ENCODE peak calls at places on chromosomes 1 and 21, in ten cellular contexts. B is breast epithelium; X is esophagus squamous epithelium; V is neural progenitor cell; S is CD8-positive, alpha-beta T cell; K is astrocyte; Q is ovary; A is fibroblast of lung; N is adrenal gland; F is testis. M is an unnamed sample.
A peak's percentile ranks its signal among the peaks of the same experiment; 100 is the strongest.

GRCh38 chr1:7404046-7404742 is 366.9 kb upstream of the VAMP3 start:
- DNase-seq in B (no peak), X (no peak), V (no peak), S (no peak), K (no peak), Q (peak; percentile 8), A (no peak), N (no peak), F (peak; percentile 2), M (peak; percentile 7)

GRCh38 chr1:232709339-232709738 is 79.4 kb upstream of the SIPA1L2 start:
- DNase-seq in B (no peak), X (no peak), V (no peak), S (no peak), K (peak; percentile 57), Q (no peak), A (peak; percentile 65), N (no peak), F (no peak), M (no peak)

GRCh38 chr1:1290238-1290731 is 10.0 kb downstream of the SCNN1D start:
- DNase-seq in B (no peak), X (no peak), V (peak; percentile 75), S (peak; percentile 65), K (no peak), Q (peak; percentile 33), A (peak; percentile 27), N (peak; percentile 85), F (peak; percentile 69), M (no peak)

GRCh38 chr21:35658242-35658641 is 402.1 kb downstream of the SETD4 start:
- DNase-seq in B (no peak), X (no peak), V (no peak), S (no peak), K (peak; percentile 94), Q (no peak), A (peak; percentile 95), N (no peak), F (no peak), M (no peak)

GRCh38 chr1:211534545-211535291 is 42.8 kb upstream of the RD3 start:
- DNase-seq in B (no peak), X (no peak), V (no peak), S (no peak), K (no peak), Q (no peak), A (no peak), N (no peak), F (no peak), M (no peak)

GRCh38 chr1:223482766-223483165 is 89.6 kb downstream of the CCDC185 start:
- DNase-seq in B (no peak), X (no peak), V (no peak), S (no peak), K (no peak), Q (no peak), A (no peak), N (no peak), F (no peak), M (no peak)

GRCh38 chr1:157551694-157552693 is at the start of gene FCRL5:
- DNase-seq in B (no peak), X (no peak), V (no peak), S (no peak), K (no peak), Q (no peak), A (no peak), N (no peak), F (no peak), M (no peak)

GRCh38 chr21:39673736-39674135 is 61.0 kb downstream of the B3GALT5 start:
- DNase-seq in B (no peak), X (no peak), V (no peak), S (no peak), K (no peak), Q (no peak), A (no peak), N (no peak), F (no peak), M (no peak)

GRCh38 chr1:58162952-58163550 is 383.5 kb downstream of the OMA1 start:
- DNase-seq in B (no peak), X (no peak), V (peak; percentile 88), S (no peak), K (peak; percentile 46), Q (peak; percentile 49), A (peak; percentile 62), N (peak; percentile 65), F (peak; percentile 79), M (no peak)

GRCh38 chr1:222167111-222167510 is 380.8 kb downstream of the HHIPL2 start:
- DNase-seq in B (peak; percentile 64), X (no peak), V (peak; percentile 46), S (no peak), K (peak; percentile 92), Q (no peak), A (peak; percentile 94), N (peak; percentile 19), F (peak; percentile 45), M (peak; percentile 39)

GRCh38 chr1:200681231-200681630 is 11.5 kb upstream of the DDX59 start:
- DNase-seq in B (no peak), X (no peak), V (no peak), S (no peak), K (no peak), Q (no peak), A (no peak), N (no peak), F (no peak), M (no peak)

DNA sequence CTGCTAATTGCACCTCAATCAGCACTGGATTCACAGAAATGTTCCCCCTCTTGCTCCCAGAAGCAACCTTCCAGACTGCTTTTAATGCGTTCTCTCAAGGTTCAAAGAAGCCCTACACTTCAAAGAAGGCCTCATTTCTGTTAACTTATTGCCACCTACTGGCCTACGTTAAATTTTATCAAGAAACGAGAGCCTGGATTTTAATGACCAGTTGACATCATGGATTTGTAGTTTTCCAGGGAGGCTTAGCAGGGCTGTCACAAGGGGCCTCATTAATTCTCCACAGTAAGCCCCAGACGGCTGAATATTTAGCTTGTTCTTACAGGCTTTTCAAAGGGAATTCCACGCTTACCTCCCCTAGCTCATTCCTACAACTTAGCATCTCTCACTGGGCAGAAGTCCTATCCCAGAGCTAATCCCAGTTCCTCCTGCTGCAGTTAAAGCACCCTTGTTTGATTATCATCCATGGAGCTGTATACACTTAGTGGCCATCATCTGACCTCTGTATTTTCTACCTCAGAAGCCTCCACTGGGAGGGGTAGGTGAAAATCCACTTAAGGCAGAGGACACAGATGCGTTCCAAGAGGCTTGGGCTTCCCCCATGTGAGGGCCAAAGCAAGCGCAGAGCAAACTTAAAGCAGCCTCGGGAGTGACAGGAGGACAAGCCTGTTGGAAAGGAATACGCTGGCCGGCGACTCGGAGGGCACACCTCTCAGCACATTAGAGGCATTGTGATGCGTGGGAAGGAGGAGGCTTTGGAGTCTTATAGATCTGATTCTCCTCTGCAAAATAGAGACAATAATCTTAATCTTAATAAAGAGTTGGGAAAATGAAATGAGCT is 32.2 kb upstream of the CYP4X1 start:
- DNase-seq in B (no peak), X (no peak), V (peak; percentile 74), S (no peak), K (no peak), Q (no peak), A (no peak), N (no peak), F (no peak), M (no peak)
- TF ChIP-seq CTCF in B (peak; percentile 11), X (peak; percentile 28), V (peak; percentile 53), S (no peak), K (no peak), Q (no peak), A (no peak), N (peak; percentile 23), F (peak; percentile 27), M (no peak)

GRCh38 chr21:26112979-26113378 is 57.6 kb downstream of the APP start:
- DNase-seq in B (no peak), X (no peak), V (no peak), S (no peak), K (no peak), Q (no peak), A (no peak), N (no peak), F (no peak), M (no peak)

GRCh38 chr21:26115899-26116298 is 54.7 kb downstream of the APP start:
- DNase-seq in B (no peak), X (no peak), V (no peak), S (no peak), K (peak; percentile 61), Q (no peak), A (peak; percentile 66), N (no peak), F (no peak), M (no peak)

GRCh38 chr21:26116456-26117011 is 54.0 kb downstream of the APP start:
- DNase-seq in B (no peak), X (no peak), V (no peak), S (no peak), K (peak; percentile 49), Q (no peak), A (peak; percentile 55), N (no peak), F (no peak), M (no peak)

GRCh38 chr21:26117324-26117971 is 53.1 kb downstream of the APP start:
- DNase-seq in B (no peak), X (no peak), V (no peak), S (no peak), K (no peak), Q (no peak), A (no peak), N (no peak), F (no peak), M (no peak)

DNA sequence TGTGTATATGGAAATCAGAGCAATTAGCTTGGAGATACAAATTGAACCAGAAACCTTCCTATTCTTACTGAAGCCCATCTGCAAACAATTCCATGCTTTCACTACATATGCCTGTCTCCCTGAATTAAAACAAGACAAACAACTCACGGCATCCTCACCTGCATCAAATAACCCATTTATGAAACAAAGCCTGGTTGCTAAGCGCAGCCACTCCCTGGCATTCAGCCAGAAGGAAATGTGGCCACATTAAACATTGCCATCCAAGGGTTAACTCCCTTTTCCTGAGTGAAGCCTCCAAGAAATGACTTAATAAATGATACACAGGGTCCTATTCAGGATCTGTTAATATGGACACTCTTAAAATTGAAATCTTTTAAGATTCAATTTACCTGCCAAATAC is 55.2 kb downstream of the APP start:
- DNase-seq in B (no peak), X (no peak), V (no peak), S (no peak), K (no peak), Q (no peak), A (no peak), N (no peak), F (no peak), M (no peak)
- H3K27ac ChIP-seq in B (peak overlapping the region; percentile 87), X (peak overlapping the region; percentile 54), V (no peak overlapping the region), S (no peak overlapping the region), K (no peak overlapping the region), Q (no peak overlapping the region), A (no peak overlapping the region), N (no peak overlapping the region), F (peak overlapping the region; percentile 87), M (peak overlapping the region; percentile 94)

GRCh38 chr1:76826072-76826827 is 41.0 kb upstream of the ST6GALNAC5 start:
- DNase-seq in B (no peak), X (no peak), V (no peak), S (no peak), K (peak; percentile 66), Q (no peak), A (peak; percentile 76), N (no peak), F (no peak), M (no peak)
- TF ChIP-seq CTCF in B (no peak), X (no peak), V (no peak), S (no peak), K (no peak), Q (no peak), A (no peak), N (no peak), F (no peak), M (no peak)

DNA sequence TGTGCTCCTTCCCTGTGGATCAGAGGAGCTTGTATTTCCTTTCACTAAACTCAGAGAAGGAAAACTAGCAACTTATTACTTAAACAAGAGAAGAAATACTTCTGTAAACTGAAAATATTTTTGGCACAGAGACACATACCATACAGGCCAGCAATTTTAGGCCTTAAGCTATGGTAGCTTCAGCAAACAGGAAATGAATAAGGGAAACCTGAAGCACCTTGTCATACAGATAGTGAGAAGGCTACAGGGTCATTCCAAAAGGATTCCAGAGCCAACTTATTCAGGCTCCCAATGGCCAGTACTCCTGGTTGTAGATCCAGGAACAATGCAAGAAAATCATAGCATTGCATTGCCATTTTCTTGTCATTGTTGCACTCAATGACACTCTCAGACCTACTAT is 9.1 kb upstream of the KYAT3 start:
- DNase-seq in B (no peak), X (no peak), V (no peak), S (no peak), K (no peak), Q (no peak), A (peak; percentile 37), N (no peak), F (no peak), M (no peak)
- H3K27ac ChIP-seq in B (peak overlapping the region; percentile 56), X (no peak overlapping the region), V (no peak overlapping the region), S (no peak overlapping the region), K (no peak overlapping the region), Q (no peak overlapping the region), A (no peak overlapping the region), N (no peak overlapping the region), F (no peak overlapping the region), M (no peak overlapping the region)